ENCODE peak calls at places on chromosome 1, in four cellular contexts. B is transverse colon, M is cardiac fibroblast, V is neural crest cell. L is an unnamed sample.
A peak's percentile ranks its signal among the peaks of the same experiment; 100 is the strongest.

GRCh38 chr1:201376464-201377374 is 761 bp downstream of the TNNT2 start:
- DNase-seq in V (peak; percentile 62), B (peak; percentile 47), M (peak; percentile 36), L (peak; percentile 75)

GRCh38 chr1:89605692-89606091 is 27.2 kb upstream of the LRRC8C start:
- DNase-seq in V (no peak), M (peak; percentile 72), B (no peak), L (no peak)

GRCh38 chr1:98133151-98133550 is 212.3 kb upstream of the DPYD start:
- DNase-seq in M (no peak), B (no peak), V (no peak), L (no peak)

GRCh38 chr1:10628685-10629084 is 153.9 kb downstream of the PEX14 start:
- DNase-seq in M (peak; percentile 15), V (no peak), B (no peak), L (no peak)

GRCh38 chr1:111372336-111372965 is 55.1 kb downstream of the OVGP1 start:
- DNase-seq in V (no peak), B (no peak), M (no peak), L (no peak)

GRCh38 chr1:98030483-98030882 is 109.6 kb upstream of the DPYD start:
- DNase-seq in V (no peak), B (no peak), M (peak; percentile 83), L (no peak)

GRCh38 chr1:1881727-1882126 is 9.2 kb downstream of the GNB1 start:
- DNase-seq in M (no peak), V (no peak), B (peak; percentile 66), L (no peak)

GRCh38 chr1:60989745-60990718 is 92.3 kb upstream of the NFIA start:
- DNase-seq in V (no peak), M (peak; percentile 91), B (no peak), L (no peak)

GRCh38 chr1:71270394-71270793 is 189.6 kb upstream of the ZRANB2 start:
- DNase-seq in V (no peak), M (no peak), B (no peak), L (no peak)

GRCh38 chr1:232127190-232127589 is 500.6 kb downstream of the DISC1 start:
- DNase-seq in V (no peak), B (no peak), M (peak; percentile 90), L (no peak)

GRCh38 chr1:206037521-206037920 is 13.8 kb upstream of the CTSE start:
- DNase-seq in M (no peak), V (no peak), B (no peak), L (no peak)

GRCh38 chr1:29789221-29789909 is 553.0 kb downstream of the PTPRU start:
- DNase-seq in M (no peak), B (no peak), V (no peak), L (no peak)

GRCh38 chr1:118118469-118118868 is 66.6 kb downstream of the SPAG17 start:
- DNase-seq in M (no peak), V (no peak), B (no peak), L (no peak)

GRCh38 chr1:233707153-233707905 is 93.4 kb downstream of the KCNK1 start:
- DNase-seq in M (peak; percentile 16), V (no peak), B (no peak), L (no peak)

GRCh38 chr1:215052656-215053055 is 29.9 kb upstream of the KCNK2 start:
- DNase-seq in M (peak; percentile 48), V (no peak), B (no peak), L (no peak)

GRCh38 chr1:87392241-87393192 is 63.8 kb downstream of the LMO4 start:
- DNase-seq in B (no peak), V (no peak), M (peak; percentile 69), L (no peak)

GRCh38 chr1:26542781-26543443 is 13.4 kb downstream of the RPS6KA1 start:
- DNase-seq in M (no peak), B (no peak), V (no peak), L (peak; percentile 36)

GRCh38 chr1:228278432-228278941 is 70.6 kb downstream of the OBSCN start:
- DNase-seq in B (no peak), V (no peak), M (no peak), L (no peak)

GRCh38 chr1:14113841-14114567 is 414.0 kb downstream of the PRDM2 start:
- DNase-seq in V (peak; percentile 47), M (peak; percentile 5), B (peak; percentile 19), L (peak; percentile 29)

GRCh38 chr1:189628857-189629256 is 848.8 kb downstream of the BRINP3 start:
- DNase-seq in M (no peak), B (no peak), V (no peak), L (no peak)

GRCh38 chr1:111702504-111703050 is 36.6 kb downstream of the INKA2 start:
- DNase-seq in B (no peak), M (no peak), V (no peak), L (no peak)

GRCh38 chr1:229138066-229138465 is 132.8 kb upstream of the RAB4A start:
- DNase-seq in M (no peak), V (no peak), B (no peak), L (no peak)

GRCh38 chr1:115426271-115426771 is 88.3 kb upstream of the NGF start:
- DNase-seq in V (no peak), M (peak; percentile 83), B (no peak), L (no peak)

GRCh38 chr1:51551848-51552296 is 32.8 kb upstream of the EPS15 start:
- DNase-seq in V (no peak), M (no peak), B (no peak), L (no peak)

GRCh38 chr1:64487061-64487460 is 17.1 kb downstream of the CACHD1 start:
- DNase-seq in M (no peak), B (no peak), V (no peak), L (no peak)

GRCh38 chr1:91804546-91805023 is 81.4 kb downstream of the TGFBR3 start:
- DNase-seq in V (no peak), B (no peak), M (peak; percentile 72), L (no peak)

DNA sequence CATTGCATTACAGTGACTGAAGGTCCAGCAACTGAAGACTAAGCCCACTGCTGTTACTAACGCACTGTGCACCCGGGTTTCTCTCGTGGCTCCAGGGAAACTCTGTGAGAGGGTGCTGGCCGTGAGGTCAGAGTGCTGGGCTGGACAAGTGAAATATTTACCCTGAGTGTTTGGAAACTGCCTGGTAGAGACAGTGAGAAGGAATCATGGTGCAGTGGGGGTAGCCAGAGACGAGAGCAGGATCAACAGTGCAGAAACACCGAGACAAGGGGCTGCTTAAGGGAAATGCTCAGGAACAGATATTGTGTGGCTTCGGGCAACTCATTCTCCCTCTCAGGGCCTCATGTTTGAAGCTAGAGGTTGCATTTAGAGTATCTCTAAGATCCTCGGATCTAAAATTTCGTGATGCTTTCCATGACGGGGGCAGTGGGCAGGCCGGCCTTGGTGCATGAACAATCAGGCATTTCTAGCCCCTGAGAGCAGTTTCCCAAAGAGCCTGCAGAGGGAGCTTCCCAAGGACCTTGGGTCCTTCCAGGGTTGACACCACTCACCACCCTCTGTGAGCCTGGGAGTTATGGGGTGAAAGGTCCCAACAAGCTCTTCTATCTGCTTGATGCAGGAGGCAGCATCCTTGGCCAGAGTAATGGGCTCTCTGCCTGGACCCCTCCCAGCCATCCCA is 9.7 kb downstream of the CD2 start:
- DNase-seq in B (peak; percentile 36), M (no peak), V (peak; percentile 24), L (no peak)
- TF ChIP-seq CTCF in B (peak; percentile 37), M (peak; percentile 42), V (peak; percentile 53), L (no peak)

DNA sequence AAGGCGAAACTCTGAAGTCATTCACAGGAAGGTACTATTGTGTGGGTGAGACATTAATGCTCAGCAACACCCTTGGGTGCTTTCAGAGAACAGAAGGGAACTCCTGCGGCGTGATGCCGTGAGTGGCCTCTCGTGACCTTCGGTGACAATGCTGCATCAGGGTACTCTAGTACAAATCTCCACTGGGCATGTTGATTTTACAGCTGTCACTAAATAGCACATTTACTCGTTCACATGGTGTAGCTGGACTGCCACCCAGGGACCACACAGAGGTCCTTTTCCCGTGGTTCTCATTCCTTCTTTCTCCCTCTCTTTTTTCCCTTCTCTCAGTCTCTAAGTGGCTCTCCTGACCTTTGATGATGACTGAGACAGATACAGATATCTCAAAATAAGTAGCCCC is 223.6 kb upstream of the FMN2 start:
- DNase-seq in M (no peak), B (no peak), V (no peak), L (no peak)
- TF ChIP-seq CTCF in M (no peak), B (no peak), V (no peak), L (no peak)

GRCh38 chr1:41394918-41395598 is 33.8 kb downstream of the FOXO6 start:
- DNase-seq in M (no peak), B (no peak), V (no peak), L (no peak)
- TF ChIP-seq CTCF in M (no peak), B (no peak), V (no peak), L (no peak)

GRCh38 chr1:209993061-209993830 is 55.2 kb downstream of the SYT14 start:
- DNase-seq in B (no peak), M (no peak), V (no peak), L (no peak)

GRCh38 chr1:209985002-209985401 is 47.0 kb downstream of the SYT14 start:
- DNase-seq in B (no peak), V (no peak), M (no peak), L (no peak)

GRCh38 chr1:209988706-209989105 is 50.7 kb downstream of the SYT14 start:
- DNase-seq in V (no peak), M (peak; percentile 54), B (no peak), L (no peak)

GRCh38 chr1:209983953-209984352 is 45.9 kb downstream of the SYT14 start:
- DNase-seq in V (no peak), M (no peak), B (no peak), L (no peak)

GRCh38 chr1:209989525-209989924 is 51.5 kb downstream of the SYT14 start:
- DNase-seq in M (peak; percentile 53), B (no peak), V (no peak), L (peak; percentile 10)
- TF ChIP-seq CTCF in M (peak; percentile 14), B (no peak), V (peak; percentile 65), L (no peak)

DNA sequence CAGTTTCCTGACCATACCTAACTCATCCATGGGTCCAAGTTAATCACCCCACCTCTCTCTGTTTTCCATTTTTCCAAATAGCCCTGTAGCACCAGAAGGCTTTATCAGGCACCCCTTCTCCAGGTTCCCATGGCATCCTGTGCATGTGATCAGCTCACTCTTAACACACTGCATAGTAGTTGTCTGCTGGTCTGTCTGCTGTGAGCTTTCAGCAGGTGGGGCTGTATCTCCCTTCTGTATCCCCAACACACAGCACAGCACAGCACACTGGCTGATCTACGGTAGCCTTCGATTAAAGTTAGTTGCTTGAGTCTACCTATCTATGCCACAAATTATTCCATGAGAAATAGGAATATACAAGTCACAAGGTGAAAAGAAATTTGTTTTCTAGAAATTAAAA is 54.3 kb upstream of the C1orf198 start:
- DNase-seq in M (no peak), B (no peak), V (no peak), L (no peak)
- TF ChIP-seq CTCF in M (no peak), B (no peak), V (no peak), L (no peak)

L was measured in GM20000.